ENCODE peak calls at places on chromosomes 13 and 19, in four cellular contexts. One of them, this sample, is unnamed.
A peak's percentile ranks its signal among the peaks of the same experiment; 100 is the strongest.

GRCh38 chr19:40705362-40705651 is 11.4 kb downstream of the COQ8B start:
- DNase-seq in AG04450: no peak
- DNase-seq in naive thymus-derived CD4-positive, alpha-beta T cell: no peak
- DNase-seq in BE2C: no peak
- DNase-seq in this sample: no peak

GRCh38 chr19:50414850-50415660 is 3.7 kb upstream of the SPIB start:
- DNase-seq in AG04450: peak; percentile 7
- DNase-seq in naive thymus-derived CD4-positive, alpha-beta T cell: peak; percentile 64
- DNase-seq in BE2C: peak; percentile 85
- DNase-seq in this sample: no peak

GRCh38 chr19:5988520-5989387 is 10.8 kb upstream of the RANBP3 start:
- DNase-seq in AG04450: no peak
- DNase-seq in naive thymus-derived CD4-positive, alpha-beta T cell: no peak
- DNase-seq in BE2C: no peak
- DNase-seq in this sample: no peak

GRCh38 chr13:33119022-33119735 is 103.0 kb downstream of the KL start:
- DNase-seq in AG04450: no peak
- DNase-seq in naive thymus-derived CD4-positive, alpha-beta T cell: no peak
- DNase-seq in BE2C: no peak
- DNase-seq in this sample: no peak

GRCh38 chr13:104823071-104823470 is 1712.4 kb downstream of the EFNB2 start:
- DNase-seq in AG04450: no peak
- DNase-seq in naive thymus-derived CD4-positive, alpha-beta T cell: no peak
- DNase-seq in BE2C: no peak
- DNase-seq in this sample: no peak

GRCh38 chr13:90414691-90415596 is 932.5 kb upstream of the MIR17HG start:
- DNase-seq in AG04450: peak; percentile 37
- DNase-seq in naive thymus-derived CD4-positive, alpha-beta T cell: no peak
- DNase-seq in BE2C: no peak
- DNase-seq in this sample: peak; percentile 30

GRCh38 chr19:6115992-6116391 is 5.7 kb upstream of the RFX2 start:
- DNase-seq in AG04450: no peak
- DNase-seq in naive thymus-derived CD4-positive, alpha-beta T cell: no peak
- DNase-seq in BE2C: no peak
- DNase-seq in this sample: no peak

GRCh38 chr13:109105899-109106298 is 476.5 kb downstream of the MYO16 start:
- DNase-seq in AG04450: peak; percentile 2
- DNase-seq in naive thymus-derived CD4-positive, alpha-beta T cell: no peak
- DNase-seq in BE2C: no peak
- DNase-seq in this sample: no peak

DNA sequence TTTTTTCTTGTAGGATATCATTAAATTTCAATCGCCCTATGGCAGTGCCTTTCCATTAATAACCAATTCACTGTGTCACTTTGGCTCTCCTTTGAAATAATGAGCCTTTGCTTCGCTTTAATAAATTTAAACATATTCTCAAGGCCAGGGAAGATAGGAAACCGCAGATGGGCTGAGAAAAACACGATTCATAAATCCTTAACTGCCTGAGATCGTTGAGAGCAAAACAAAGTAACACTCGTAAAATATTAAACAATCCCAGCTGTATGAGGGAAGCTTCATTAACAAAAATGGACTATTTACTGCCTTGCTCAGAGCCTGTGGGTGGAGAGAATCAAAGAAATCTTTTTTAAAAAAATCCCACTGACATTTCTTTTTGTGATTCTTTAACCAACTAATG is 342.0 kb downstream of the DACH1 start:
- DNase-seq in AG04450: no peak
- DNase-seq in naive thymus-derived CD4-positive, alpha-beta T cell: no peak
- DNase-seq in BE2C: no peak
- DNase-seq in this sample: no peak
- H3K4me3 ChIP-seq in AG04450: no peak overlapping the region
- H3K4me3 ChIP-seq in naive thymus-derived CD4-positive, alpha-beta T cell: no peak overlapping the region
- H3K4me3 ChIP-seq in BE2C: peak overlapping the region; percentile 53
- H3K4me3 ChIP-seq in this sample: no peak overlapping the region

GRCh38 chr19:17328517-17329060 is 6.1 kb downstream of the ANO8 start:
- DNase-seq in AG04450: no peak
- DNase-seq in naive thymus-derived CD4-positive, alpha-beta T cell: no peak
- DNase-seq in BE2C: no peak
- DNase-seq in this sample: no peak
- H3K4me3 ChIP-seq in AG04450: no peak overlapping the region
- H3K4me3 ChIP-seq in naive thymus-derived CD4-positive, alpha-beta T cell: peak overlapping the region; percentile 71
- H3K4me3 ChIP-seq in BE2C: no peak overlapping the region
- H3K4me3 ChIP-seq in this sample: peak overlapping the region; percentile 28

DNA sequence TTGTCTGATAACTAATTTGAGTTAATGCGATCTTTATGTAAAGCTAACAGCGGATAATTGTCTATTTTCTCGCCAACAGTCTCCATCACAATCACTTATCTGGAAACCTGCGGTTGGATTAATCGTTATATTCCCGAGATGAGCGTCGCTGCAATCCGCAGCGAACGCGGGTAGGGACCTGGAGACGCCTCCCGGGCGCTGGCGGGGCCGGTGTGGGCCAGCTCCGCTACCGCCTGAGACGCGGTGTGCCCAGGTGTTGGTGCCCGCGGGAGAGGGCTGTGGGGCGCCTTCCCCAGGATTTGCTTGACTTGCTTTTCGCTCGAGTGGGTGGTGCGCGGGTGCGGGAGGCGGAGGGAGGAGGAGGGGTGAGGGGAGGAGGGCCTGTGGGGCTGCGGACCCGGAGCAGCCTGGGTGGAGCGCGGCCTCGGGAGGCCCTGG is 38.3 kb downstream of the SOX1 start:
- DNase-seq in AG04450: no peak
- DNase-seq in naive thymus-derived CD4-positive, alpha-beta T cell: no peak
- DNase-seq in BE2C: no peak
- DNase-seq in this sample: no peak
- H3K4me3 ChIP-seq in AG04450: no peak overlapping the region
- H3K4me3 ChIP-seq in naive thymus-derived CD4-positive, alpha-beta T cell: no peak overlapping the region
- H3K4me3 ChIP-seq in BE2C: no peak overlapping the region
- H3K4me3 ChIP-seq in this sample: no peak overlapping the region

GRCh38 chr19:19619121-19619848 is 798 bp upstream of the PBX4 start:
- DNase-seq in AG04450: no peak
- DNase-seq in naive thymus-derived CD4-positive, alpha-beta T cell: no peak
- DNase-seq in BE2C: no peak
- DNase-seq in this sample: no peak
- H3K4me3 ChIP-seq in AG04450: peak overlapping the region; percentile 60
- H3K4me3 ChIP-seq in naive thymus-derived CD4-positive, alpha-beta T cell: peak overlapping the region; percentile 9
- H3K4me3 ChIP-seq in BE2C: peak overlapping the region; percentile 17
- H3K4me3 ChIP-seq in this sample: peak overlapping the region; percentile 44

GRCh38 chr19:16586477-16586871 is 14.3 kb upstream of the SLC35E1 start:
- DNase-seq in AG04450: no peak
- DNase-seq in naive thymus-derived CD4-positive, alpha-beta T cell: no peak
- DNase-seq in BE2C: no peak
- DNase-seq in this sample: no peak

GRCh38 chr19:16588824-16589577 is 16.8 kb upstream of the SLC35E1 start:
- DNase-seq in AG04450: no peak
- DNase-seq in naive thymus-derived CD4-positive, alpha-beta T cell: no peak
- DNase-seq in BE2C: no peak
- DNase-seq in this sample: no peak

GRCh38 chr19:16589917-16590316 is 17.7 kb upstream of the SLC35E1 start:
- DNase-seq in AG04450: no peak
- DNase-seq in naive thymus-derived CD4-positive, alpha-beta T cell: no peak
- DNase-seq in BE2C: no peak
- DNase-seq in this sample: no peak

GRCh38 chr19:16587031-16588023 is 15.1 kb upstream of the SLC35E1 start:
- DNase-seq in AG04450: no peak
- DNase-seq in naive thymus-derived CD4-positive, alpha-beta T cell: peak; percentile 64
- DNase-seq in BE2C: no peak
- DNase-seq in this sample: no peak

GRCh38 chr19:16588089-16588823 is 16.0 kb upstream of the SLC35E1 start:
- DNase-seq in AG04450: no peak
- DNase-seq in naive thymus-derived CD4-positive, alpha-beta T cell: peak; percentile 60
- DNase-seq in BE2C: peak; percentile 75
- DNase-seq in this sample: no peak
- H3K4me3 ChIP-seq in AG04450: peak overlapping the region; percentile 13
- H3K4me3 ChIP-seq in naive thymus-derived CD4-positive, alpha-beta T cell: peak overlapping the region; percentile 50
- H3K4me3 ChIP-seq in BE2C: peak overlapping the region; percentile 60
- H3K4me3 ChIP-seq in this sample: no peak overlapping the region

GRCh38 chr19:10262771-10263170 is 8.1 kb upstream of the ICAM1 start:
- DNase-seq in AG04450: no peak
- DNase-seq in naive thymus-derived CD4-positive, alpha-beta T cell: no peak
- DNase-seq in BE2C: no peak
- DNase-seq in this sample: no peak

GRCh38 chr19:10259162-10259905 is 7.3 kb downstream of the MRPL4 start:
- DNase-seq in AG04450: peak; percentile 53
- DNase-seq in naive thymus-derived CD4-positive, alpha-beta T cell: peak; percentile 78
- DNase-seq in BE2C: peak; percentile 96
- DNase-seq in this sample: no peak

GRCh38 chr19:10258080-10258710 is 6.2 kb downstream of the MRPL4 start:
- DNase-seq in AG04450: no peak
- DNase-seq in naive thymus-derived CD4-positive, alpha-beta T cell: no peak
- DNase-seq in BE2C: no peak
- DNase-seq in this sample: no peak

GRCh38 chr19:10256970-10257615 is 5.1 kb downstream of the MRPL4 start:
- DNase-seq in AG04450: no peak
- DNase-seq in naive thymus-derived CD4-positive, alpha-beta T cell: no peak
- DNase-seq in BE2C: no peak
- DNase-seq in this sample: no peak

DNA sequence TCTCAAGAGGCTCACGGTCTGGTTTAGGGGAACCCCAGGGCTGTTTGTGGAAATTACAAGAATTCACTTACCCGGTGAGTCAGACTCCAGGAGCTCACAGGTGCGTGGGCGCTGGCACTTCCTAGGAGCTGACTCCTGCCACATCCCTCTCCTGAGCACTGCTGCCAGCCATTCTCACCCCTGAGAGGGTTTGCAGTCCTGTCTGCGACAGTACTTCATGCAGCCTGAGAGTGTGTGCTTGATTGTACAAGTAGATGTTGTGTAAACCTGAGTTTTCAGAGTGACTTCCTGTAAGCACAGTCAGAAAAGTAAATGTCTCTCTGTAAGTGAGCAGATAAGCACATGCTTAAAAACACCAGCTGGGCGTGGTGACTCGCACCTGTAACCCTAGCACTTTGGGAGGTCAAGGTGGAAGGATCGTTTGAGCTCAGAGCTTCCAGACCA is 8.1 kb downstream of the MRPL4 start:
- DNase-seq in AG04450: no peak
- DNase-seq in naive thymus-derived CD4-positive, alpha-beta T cell: no peak
- DNase-seq in BE2C: no peak
- DNase-seq in this sample: peak; percentile 58
- H3K4me3 ChIP-seq in AG04450: no peak overlapping the region
- H3K4me3 ChIP-seq in naive thymus-derived CD4-positive, alpha-beta T cell: no peak overlapping the region
- H3K4me3 ChIP-seq in BE2C: no peak overlapping the region
- H3K4me3 ChIP-seq in this sample: no peak overlapping the region

GRCh38 chr19:35708391-35708790 is 4.0 kb downstream of the ZBTB32 start:
- DNase-seq in AG04450: no peak
- DNase-seq in naive thymus-derived CD4-positive, alpha-beta T cell: no peak
- DNase-seq in BE2C: no peak
- DNase-seq in this sample: no peak

GRCh38 chr19:35696835-35697234 is 7.5 kb upstream of the ZBTB32 start:
- DNase-seq in AG04450: no peak
- DNase-seq in naive thymus-derived CD4-positive, alpha-beta T cell: no peak
- DNase-seq in BE2C: no peak
- DNase-seq in this sample: no peak

GRCh38 chr19:35704218-35704617 is at the start of gene ZBTB32:
- DNase-seq in AG04450: no peak
- DNase-seq in naive thymus-derived CD4-positive, alpha-beta T cell: no peak
- DNase-seq in BE2C: no peak
- DNase-seq in this sample: no peak

GRCh38 chr19:35703343-35703742 is 1.0 kb upstream of the ZBTB32 start:
- DNase-seq in AG04450: no peak
- DNase-seq in naive thymus-derived CD4-positive, alpha-beta T cell: no peak
- DNase-seq in BE2C: no peak
- DNase-seq in this sample: no peak

GRCh38 chr19:35702223-35703012 is 1.9 kb upstream of the ZBTB32 start:
- DNase-seq in AG04450: peak; percentile 94
- DNase-seq in naive thymus-derived CD4-positive, alpha-beta T cell: peak; percentile 90
- DNase-seq in BE2C: peak; percentile 97
- DNase-seq in this sample: peak; percentile 82
- H3K4me3 ChIP-seq in AG04450: peak overlapping the region; percentile 66
- H3K4me3 ChIP-seq in naive thymus-derived CD4-positive, alpha-beta T cell: peak overlapping the region; percentile 85
- H3K4me3 ChIP-seq in BE2C: peak overlapping the region; percentile 72
- H3K4me3 ChIP-seq in this sample: peak overlapping the region; percentile 71

DNA sequence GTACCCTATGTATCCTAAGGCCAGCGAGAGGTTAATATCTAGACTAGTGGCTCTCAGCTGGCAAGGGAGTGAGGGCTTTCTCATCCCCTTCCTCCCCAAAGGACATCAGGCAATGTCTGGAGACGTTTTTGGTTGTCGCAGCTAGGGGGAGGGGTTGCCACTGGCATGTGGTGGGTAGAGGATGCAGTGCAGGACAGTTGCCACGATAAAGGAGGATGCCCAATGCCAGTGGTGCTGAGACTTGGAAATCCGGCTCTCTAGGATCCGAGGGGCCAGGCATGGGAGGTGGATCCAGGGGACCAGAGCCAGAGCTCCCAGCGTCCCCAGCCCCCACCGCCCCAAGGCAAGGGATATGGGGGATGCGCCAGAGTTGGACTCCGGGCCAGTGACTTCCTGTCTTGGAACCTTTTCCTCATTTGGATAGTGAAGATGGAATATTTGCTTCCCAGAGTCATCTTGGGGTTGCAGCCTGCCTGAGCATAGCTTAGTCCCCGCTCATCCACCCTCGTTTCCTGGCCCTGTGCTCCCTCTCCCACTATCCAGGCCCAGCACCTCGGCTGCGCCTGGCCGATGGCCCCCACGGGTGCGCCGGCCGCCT is 4.9 kb downstream of the SSC5D start:
- DNase-seq in AG04450: no peak
- DNase-seq in naive thymus-derived CD4-positive, alpha-beta T cell: no peak
- DNase-seq in BE2C: no peak
- DNase-seq in this sample: no peak
- H3K4me3 ChIP-seq in AG04450: peak overlapping the region; percentile 45
- H3K4me3 ChIP-seq in naive thymus-derived CD4-positive, alpha-beta T cell: no peak overlapping the region
- H3K4me3 ChIP-seq in BE2C: no peak overlapping the region
- H3K4me3 ChIP-seq in this sample: no peak overlapping the region

GRCh38 chr13:50038266-50038665 is 23.0 kb downstream of the KCNRG start:
- DNase-seq in AG04450: no peak
- DNase-seq in naive thymus-derived CD4-positive, alpha-beta T cell: no peak
- DNase-seq in BE2C: no peak
- DNase-seq in this sample: no peak
- H3K4me3 ChIP-seq in AG04450: no peak overlapping the region
- H3K4me3 ChIP-seq in naive thymus-derived CD4-positive, alpha-beta T cell: no peak overlapping the region
- H3K4me3 ChIP-seq in BE2C: no peak overlapping the region
- H3K4me3 ChIP-seq in this sample: no peak overlapping the region

GRCh38 chr19:3249408-3249807 is 24.9 kb downstream of the CELF5 start:
- DNase-seq in AG04450: no peak
- DNase-seq in naive thymus-derived CD4-positive, alpha-beta T cell: no peak
- DNase-seq in BE2C: peak; percentile 78
- DNase-seq in this sample: no peak
- H3K4me3 ChIP-seq in AG04450: no peak overlapping the region
- H3K4me3 ChIP-seq in naive thymus-derived CD4-positive, alpha-beta T cell: no peak overlapping the region
- H3K4me3 ChIP-seq in BE2C: no peak overlapping the region
- H3K4me3 ChIP-seq in this sample: no peak overlapping the region

This sample was measured in epithelial cell of proximal tubule.